ENCODE peak calls at places on chromosomes 13 and 19, in five cellular contexts. U is GM12878, X is H1, F is HCT116, B is HepG2. I is an unnamed sample.

GRCh38 chr19:4061178-4061682 is 5.5 kb downstream of the ZBTB7A start:
- DNase-seq in U (no peak), X (no peak), F (no peak), B (peak), I (no peak)

GRCh38 chr19:484494-484893 is 11.8 kb upstream of the MADCAM1 start:
- DNase-seq in U (no peak), X (no peak), F (no peak), B (no peak), I (no peak)

GRCh38 chr19:46634045-46634655 is 1.9 kb downstream of the GNG8 start:
- DNase-seq in U (no peak), X (peak), F (peak), B (no peak), I (peak)

GRCh38 chr13:58376775-58377174 is 745.2 kb downstream of the PCDH17 start:
- DNase-seq in U (peak), X (no peak), F (no peak), B (no peak), I (no peak)

GRCh38 chr13:20492641-20493040 is 33.0 kb downstream of the CRYL1 start:
- DNase-seq in U (no peak), X (no peak), F (peak), B (peak), I (peak)

GRCh38 chr13:96967248-96967745 is 27.0 kb downstream of the OXGR1 start:
- DNase-seq in U (no peak), X (no peak), F (peak), B (peak), I (no peak)

GRCh38 chr19:49125025-49125731 is 5.8 kb downstream of the PPFIA3 start:
- DNase-seq in U (no peak), X (no peak), F (no peak), B (peak), I (no peak)

GRCh38 chr19:47095707-47096704 is 17.6 kb downstream of the ZC3H4 start:
- DNase-seq in U (no peak), X (no peak), F (peak), B (peak), I (no peak)

GRCh38 chr13:26469602-26470001 is 87.9 kb upstream of the WASF3 start:
- DNase-seq in U (no peak), X (no peak), F (no peak), B (no peak), I (no peak)

GRCh38 chr13:26465514-26465913 is 92.0 kb upstream of the WASF3 start:
- DNase-seq in U (no peak), X (no peak), F (no peak), B (no peak), I (no peak)

GRCh38 chr13:26463848-26464247 is 93.6 kb upstream of the WASF3 start:
- DNase-seq in U (no peak), X (no peak), F (no peak), B (no peak), I (no peak)

GRCh38 chr13:26468203-26468602 is 89.3 kb upstream of the WASF3 start:
- DNase-seq in U (no peak), X (no peak), F (no peak), B (no peak), I (no peak)

DNA sequence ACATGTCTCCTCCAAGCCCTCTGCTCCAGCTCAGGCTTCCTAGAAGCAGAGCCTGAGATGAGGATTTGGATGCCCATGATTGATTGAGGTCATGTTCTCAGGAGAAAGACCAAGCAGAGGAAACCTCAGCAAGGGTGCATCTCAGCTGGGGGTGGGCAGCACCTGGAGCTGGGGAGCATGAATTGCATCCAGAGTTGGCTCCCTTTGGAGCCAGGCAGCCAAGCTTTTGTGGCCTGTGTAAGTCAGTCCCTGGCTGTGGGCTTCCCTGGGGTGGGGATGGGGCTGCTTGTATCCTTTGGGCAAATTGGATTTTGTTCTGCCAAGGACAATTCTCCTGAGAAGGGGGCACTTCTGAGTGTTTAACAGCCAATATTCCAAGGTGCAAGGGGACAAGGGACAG is 91.5 kb upstream of the WASF3 start:
- DNase-seq in U (no peak), X (no peak), F (no peak), B (no peak), I (no peak)
- H2AFZ ChIP-seq in U (no peak), X (no peak), F (no peak), B (no peak), I (no peak)

GRCh38 chr19:52533901-52534300 is 6.4 kb downstream of the ZNF808 start:
- DNase-seq in U (no peak), X (no peak), F (no peak), B (no peak), I (no peak)

GRCh38 chr19:52541608-52542007 is 14.1 kb downstream of the ZNF808 start:
- DNase-seq in U (no peak), X (no peak), F (no peak), B (no peak), I (no peak)

GRCh38 chr19:52532480-52532879 is 5.0 kb downstream of the ZNF808 start:
- DNase-seq in U (no peak), X (no peak), F (no peak), B (no peak), I (no peak)

DNA sequence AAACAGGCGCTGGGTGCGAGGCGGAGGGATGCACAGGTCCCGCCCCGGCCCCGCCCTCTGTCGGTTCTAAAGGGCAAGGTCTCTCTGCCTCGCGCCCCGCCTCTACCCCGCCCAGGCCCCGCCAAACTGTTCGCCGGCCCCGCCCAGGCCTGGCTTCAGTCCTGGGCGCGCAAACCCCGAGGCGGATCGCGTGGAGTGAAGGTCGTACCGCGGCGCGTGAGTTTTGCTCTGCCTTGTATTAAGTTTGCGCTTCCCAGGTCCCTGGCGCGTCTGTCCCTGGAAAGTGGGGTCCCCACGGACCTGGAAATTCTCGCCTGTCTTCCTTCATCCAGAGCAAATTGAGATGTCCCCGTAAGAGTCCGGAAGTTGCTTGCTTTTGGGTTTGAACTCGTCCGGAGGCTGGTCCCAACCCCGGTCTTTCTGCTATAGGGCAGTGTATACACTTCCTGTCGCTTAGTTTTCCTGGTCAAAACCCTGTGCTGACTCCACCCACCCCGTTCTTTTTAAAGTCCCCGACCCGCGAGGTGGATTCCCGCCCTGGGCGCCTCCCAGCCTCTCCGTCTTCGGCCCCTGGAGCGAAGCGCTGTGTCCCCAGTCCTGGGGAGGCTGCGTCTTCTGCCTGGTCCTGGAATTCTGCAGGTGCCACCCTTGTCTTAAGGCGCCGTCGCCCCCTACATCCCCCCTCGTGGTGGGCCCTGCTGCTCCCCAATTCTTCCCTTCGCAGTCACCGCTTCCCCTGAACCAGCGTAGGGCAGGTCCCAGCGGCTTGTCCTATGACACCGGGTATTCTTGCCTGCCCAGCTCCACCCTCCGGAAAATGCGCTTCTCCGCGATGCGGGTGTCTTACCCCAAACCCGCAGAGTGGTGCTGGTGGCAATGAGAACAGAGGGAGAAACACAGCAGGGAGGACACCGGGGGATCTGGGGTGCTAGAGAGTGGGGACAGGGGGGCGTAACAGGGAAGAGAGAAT is 8.6 kb downstream of the ZNF808 start:
- DNase-seq in U (peak), X (peak), F (no peak), B (no peak), I (peak)
- TF ChIP-seq CEBPB in U (no peak), X (no peak), F (no peak), B (no peak), I (no peak)

DNA sequence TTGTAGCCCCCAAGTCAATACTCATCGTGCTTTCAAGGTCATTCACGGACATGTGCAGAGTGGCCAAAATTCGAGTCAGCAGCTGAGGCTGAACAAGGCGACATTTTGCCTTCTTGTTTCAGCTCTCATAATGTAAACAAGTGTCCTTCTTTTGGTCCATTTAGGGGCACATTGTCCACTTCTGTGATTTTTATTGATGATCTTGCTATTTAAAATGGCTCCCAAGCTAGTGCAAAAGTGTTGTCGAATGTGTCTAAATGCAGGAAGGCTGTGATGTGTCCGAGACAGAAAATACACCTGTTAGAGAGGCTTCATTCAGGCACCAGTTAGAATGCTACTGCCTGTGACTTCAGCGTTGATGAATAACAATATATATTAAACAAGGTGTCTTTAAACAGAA is 405.9 kb downstream of the IRS2 start:
- DNase-seq in U (no peak), X (no peak), F (no peak), B (no peak), I (no peak)
- H2AFZ ChIP-seq in U (no peak), X (no peak), F (no peak), B (no peak), I (no peak)

DNA sequence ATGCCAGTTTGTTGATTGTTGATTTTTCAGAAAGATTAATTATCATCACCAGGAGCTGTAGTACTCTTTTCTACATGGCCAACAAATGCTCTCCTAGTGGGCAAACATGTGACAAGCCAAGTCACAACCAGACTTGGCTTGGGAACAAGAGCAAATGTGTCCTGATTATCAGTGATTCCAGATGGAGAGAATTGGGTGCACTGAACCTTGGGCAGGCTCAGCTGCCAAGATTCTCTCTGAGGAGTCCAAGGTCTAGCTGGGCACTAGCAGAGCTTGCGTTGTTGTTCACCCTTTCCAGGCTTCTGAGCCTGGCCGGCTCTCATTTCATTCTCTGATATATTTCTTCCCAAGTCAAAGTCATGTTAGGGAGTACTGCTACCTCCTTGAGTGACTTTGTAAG is 27.2 kb upstream of the GPI start:
- DNase-seq in U (no peak), X (no peak), F (no peak), B (no peak), I (no peak)
- TF ChIP-seq CEBPB in U (no peak), X (no peak), F (no peak), B (no peak), I (no peak)

DNA sequence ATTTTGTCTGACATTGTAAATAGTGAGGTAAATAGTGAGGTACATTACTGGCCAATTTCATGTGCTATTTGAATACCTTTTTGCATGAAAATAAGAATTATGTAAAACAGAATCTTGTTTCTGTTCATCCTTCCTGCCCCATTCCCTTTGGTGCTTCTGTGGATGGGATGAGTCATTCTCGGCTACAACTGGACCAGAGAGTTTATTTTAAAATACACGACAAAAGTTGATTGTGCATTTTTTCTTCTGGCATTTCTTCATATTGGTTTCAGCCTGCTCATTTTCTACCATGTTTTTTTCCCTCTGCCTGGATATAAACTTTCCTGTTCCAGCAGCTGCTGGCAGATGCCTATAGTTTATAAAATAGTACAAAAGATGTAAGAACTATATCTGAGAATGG is 107.5 kb downstream of the CYSLTR2 start:
- DNase-seq in U (no peak), X (no peak), F (no peak), B (no peak), I (peak)
- H2AFZ ChIP-seq in U (no peak), X (no peak), F (no peak), B (no peak), I (no peak)

DNA sequence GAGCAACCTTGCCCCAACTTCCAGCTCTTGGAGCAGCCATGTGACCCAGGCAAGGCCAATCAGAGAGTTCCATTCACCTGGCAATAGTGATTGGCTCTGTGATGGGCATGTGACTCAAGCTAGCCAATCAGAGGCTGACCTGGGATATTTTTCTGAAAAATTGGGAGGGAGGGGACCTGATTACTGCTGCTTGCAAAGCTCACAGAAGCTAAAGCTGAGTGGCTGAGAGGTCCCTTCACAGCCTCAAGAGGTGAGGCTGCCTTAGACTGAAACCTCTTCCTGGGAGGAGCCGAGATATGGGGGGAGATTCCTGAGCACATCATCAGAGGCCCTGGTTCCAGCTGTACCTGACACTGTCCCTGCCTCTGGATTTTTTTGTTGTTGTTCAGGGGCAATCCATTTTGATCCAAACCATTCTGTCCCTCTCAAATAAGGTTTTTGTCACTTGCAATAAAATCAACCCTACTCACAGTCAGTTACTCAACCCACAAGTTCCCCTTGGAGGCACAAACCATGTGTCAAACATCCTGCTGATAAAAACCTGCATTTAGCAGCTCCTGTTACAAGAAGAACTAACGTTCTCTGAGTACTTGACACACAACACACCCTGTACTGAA is 4.8 kb downstream of the CIB3 start:
- DNase-seq in U (no peak), X (no peak), F (no peak), B (no peak), I (peak)
- TF ChIP-seq CEBPB in U (no peak), X (no peak), F (no peak), B (no peak), I (no peak)

I was measured in IMR-90.